ENCODE peak calls at places on chromosomes 3 and 15, in five cellular contexts. S, P, O, D and B are unnamed samples.

GRCh38 chr15:27059610-27060202 is 88.7 kb downstream of the GABRG3 start:
- DNase-seq in S (peak), P (peak), O (peak), D (no peak), B (peak)

GRCh38 chr15:29681486-29681845 is 140.8 kb downstream of the TJP1 start:
- DNase-seq in S (no peak), P (no peak), O (no peak), D (no peak), B (no peak)

GRCh38 chr15:65824941-65825544 is 33.0 kb upstream of the DENND4A start:
- DNase-seq in S (no peak), P (no peak), O (no peak), D (no peak), B (no peak)

GRCh38 chr3:52790741-52791140 is 3.9 kb upstream of the ITIH3 start:
- DNase-seq in S (no peak), P (no peak), O (no peak), D (no peak), B (no peak)

GRCh38 chr3:9669720-9670432 is 20.6 kb downstream of the MTMR14 start:
- DNase-seq in S (no peak), P (no peak), O (no peak), D (no peak), B (no peak)

GRCh38 chr3:194870394-194871110 is 184.9 kb downstream of the FAM43A start:
- DNase-seq in S (no peak), P (no peak), O (no peak), D (no peak), B (no peak)

GRCh38 chr15:64623347-64624024 is 151.9 kb downstream of the RBPMS2 start:
- DNase-seq in S (no peak), P (no peak), O (no peak), D (peak), B (no peak)

GRCh38 chr3:174159629-174160028 is 699.5 kb upstream of the NAALADL2 start:
- DNase-seq in S (no peak), P (no peak), O (no peak), D (no peak), B (no peak)

GRCh38 chr3:194472290-194472920 is 14.4 kb downstream of the ATP13A3 start:
- DNase-seq in S (peak), P (peak), O (no peak), D (no peak), B (peak)

GRCh38 chr15:40600956-40601355 is 6.9 kb downstream of the KNL1 start:
- DNase-seq in S (no peak), P (no peak), O (no peak), D (no peak), B (no peak)

GRCh38 chr15:69903476-69904295 is 194.0 kb downstream of the TLE3 start:
- DNase-seq in S (no peak), P (no peak), O (no peak), D (no peak), B (no peak)

GRCh38 chr3:29065211-29065785 is 215.6 kb upstream of the RBMS3 start:
- DNase-seq in S (no peak), P (no peak), O (peak), D (no peak), B (peak)

GRCh38 chr15:77731067-77731466 is 98.4 kb upstream of the LINGO1 start:
- DNase-seq in S (no peak), P (no peak), O (no peak), D (no peak), B (no peak)

GRCh38 chr3:121724130-121724529 is 25.4 kb downstream of the GOLGB1 start:
- DNase-seq in S (no peak), P (no peak), O (no peak), D (peak), B (no peak)

DNA sequence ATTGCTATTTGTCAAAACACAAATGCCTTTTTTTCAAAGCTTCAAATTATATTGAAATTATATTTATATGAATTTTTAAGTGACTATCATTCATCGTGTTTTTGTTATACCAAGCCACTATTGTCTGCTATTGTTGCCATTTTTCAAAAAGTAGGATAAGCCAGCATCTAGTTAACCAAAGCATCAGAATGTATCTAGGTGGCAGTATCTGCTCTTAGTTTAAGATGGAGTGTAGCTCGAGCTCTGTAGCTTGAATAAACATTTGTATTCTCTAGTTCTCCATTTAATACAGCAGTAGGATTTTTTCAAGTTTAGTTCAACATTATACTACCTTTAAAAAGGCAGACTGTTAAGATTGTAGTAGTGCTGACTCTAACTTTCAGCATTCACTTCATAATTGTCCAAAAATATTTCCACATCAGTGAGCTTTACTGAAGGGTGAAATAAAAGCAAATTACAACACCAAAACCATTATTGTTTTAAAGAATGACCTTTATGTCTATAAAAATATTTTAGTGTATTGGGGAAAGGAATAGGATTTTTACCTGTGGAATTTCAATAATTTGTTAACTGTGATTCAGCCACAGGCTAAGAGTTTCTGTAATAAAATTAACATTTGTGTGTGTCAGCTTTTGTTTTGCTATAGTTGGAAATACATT is 19.6 kb upstream of the C15orf61 start:
- DNase-seq in S (peak), P (no peak), O (no peak), D (no peak), B (no peak)
- TF ChIP-seq ESRRA in S (no peak), P (no peak), O (no peak), D (no peak), B (no peak)

DNA sequence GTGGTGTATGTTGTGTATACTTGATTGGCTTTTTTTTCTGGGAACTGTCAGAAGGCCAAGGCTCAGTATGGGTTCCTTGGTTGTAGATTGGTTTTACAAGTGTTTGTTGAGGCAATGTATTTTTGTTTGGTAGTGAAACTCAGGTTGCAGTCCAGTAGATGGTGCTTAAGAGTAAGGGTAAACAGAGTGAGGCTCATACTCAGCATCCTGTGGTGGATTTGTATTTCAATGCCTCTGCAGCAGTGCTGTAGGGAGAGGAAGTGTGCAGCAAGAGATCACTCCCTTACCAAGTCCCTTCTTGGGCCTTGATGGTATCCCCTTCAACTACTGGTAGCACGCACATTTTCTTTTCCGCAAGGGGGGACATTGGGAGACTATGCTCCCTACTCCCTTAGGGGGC is 428.5 kb upstream of the CNTN3 start:
- DNase-seq in S (no peak), P (no peak), O (peak), D (no peak), B (no peak)
- TF ChIP-seq ESRRA in S (no peak), P (no peak), O (no peak), D (no peak), B (no peak)

DNA sequence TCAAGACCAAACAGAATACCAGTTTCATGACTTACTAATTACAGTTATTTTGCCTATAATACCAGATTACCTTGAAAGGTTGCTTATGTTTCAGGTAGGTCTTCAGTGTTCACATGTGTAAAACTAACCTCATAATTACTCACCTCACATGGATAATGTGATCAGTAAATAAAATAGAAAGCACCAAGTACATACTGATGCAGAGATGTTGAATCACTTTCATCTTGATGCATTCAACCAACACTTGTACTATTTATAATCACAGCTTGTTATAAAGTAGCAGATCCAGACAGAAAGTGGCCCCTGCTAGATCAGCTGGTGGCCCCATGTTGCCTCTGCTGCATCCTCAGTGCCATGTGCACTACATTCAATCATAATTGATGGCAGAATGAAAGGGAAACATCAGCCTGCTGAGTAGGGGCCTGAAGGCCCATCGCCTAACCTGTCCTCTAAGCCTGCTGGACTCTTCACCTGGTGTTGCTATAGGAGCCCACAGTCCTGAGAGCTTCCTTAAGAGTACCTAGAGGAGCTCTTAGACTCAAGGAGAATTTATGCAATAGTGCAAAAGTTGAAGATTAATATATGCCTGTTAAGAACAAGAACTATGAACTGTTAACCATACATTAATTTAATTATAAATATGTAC is 154.3 kb downstream of the PLCL2 start:
- DNase-seq in S (no peak), P (no peak), O (no peak), D (no peak), B (no peak)
- TF ChIP-seq ESRRA in S (no peak), P (no peak), O (no peak), D (no peak), B (no peak)

GRCh38 chr15:96583671-96584070 is 253.2 kb downstream of the NR2F2 start:
- DNase-seq in S (no peak), P (no peak), O (no peak), D (no peak), B (no peak)
- TF ChIP-seq ESRRA in S (no peak), P (no peak), O (no peak), D (no peak), B (no peak)